ENCODE peak calls at places on chromosomes 4 and X, in seven cellular contexts. D, K, V, C, L, M and O are unnamed samples.
A peak's percentile ranks its signal among the peaks of the same experiment; 100 is the strongest.

GRCh38 chr4:145218251-145218650 is 37.9 kb upstream of the OTUD4 start:
- DNase-seq in L (no peak), C (no peak), D (no peak), V (no peak), K (no peak), M (no peak), O (no peak)

GRCh38 chrX:40060356-40060845 is 37.4 kb downstream of the BCOR start:
- DNase-seq in C (no peak), D (no peak), V (no peak), K (no peak), M (no peak), L (no peak), O (no peak)

GRCh38 chr4:144090744-144091143 is 49.8 kb downstream of the GYPA start:
- DNase-seq in D (no peak), M (no peak), L (no peak), C (no peak), V (no peak), K (no peak), O (no peak)

GRCh38 chrX:9935436-9935835 is 31.7 kb upstream of the CLDN34 start:
- DNase-seq in C (no peak), V (no peak), L (no peak), M (no peak), K (peak; percentile 9), D (no peak), O (no peak)

GRCh38 chr4:12852338-12853307 is 631.5 kb downstream of the RAB28 start:
- DNase-seq in V (no peak), C (no peak), D (peak; percentile 40), K (peak; percentile 74), M (peak; percentile 27), L (no peak), O (peak; percentile 18)

GRCh38 chrX:22300130-22300529 is 27.4 kb downstream of the CBLL2 start:
- DNase-seq in C (no peak), L (no peak), V (no peak), D (peak; percentile 90), K (peak; percentile 78), M (peak; percentile 49), O (peak; percentile 37)

GRCh38 chr4:6858997-6859396 is 50.6 kb upstream of the TBC1D14 start:
- DNase-seq in D (no peak), V (no peak), C (no peak), K (no peak), L (no peak), M (no peak), O (no peak)

GRCh38 chr4:8276358-8277240 is 7.0 kb downstream of the HTRA3 start:
- DNase-seq in M (no peak), D (no peak), V (no peak), C (peak; percentile 79), L (no peak), K (peak; percentile 47), O (no peak)

GRCh38 chrX:152929898-152930297 is 32.0 kb downstream of the ZNF185 start:
- DNase-seq in K (no peak), V (no peak), D (no peak), C (no peak), L (no peak), M (no peak), O (no peak)

GRCh38 chr4:25441519-25442117 is 64.6 kb downstream of the ANAPC4 start:
- DNase-seq in D (peak; percentile 50), L (no peak), K (peak; percentile 55), C (no peak), M (peak; percentile 22), V (peak; percentile 56), O (peak; percentile 62)

GRCh38 chr4:47849466-47849865 is 11.6 kb upstream of the CORIN start:
- DNase-seq in M (no peak), V (no peak), C (no peak), L (no peak), D (no peak), K (no peak), O (no peak)

GRCh38 chr4:182862921-182863320 is 54.3 kb downstream of the DCTD start:
- DNase-seq in C (peak; percentile 12), D (no peak), V (no peak), K (no peak), L (no peak), M (peak; percentile 65), O (no peak)

GRCh38 chr4:1237981-1238675 is 10.8 kb downstream of the CTBP1 start:
- DNase-seq in D (no peak), C (peak; percentile 47), M (no peak), L (no peak), V (no peak), K (no peak), O (no peak)

GRCh38 chr4:77821775-77822174 is 2.6 kb upstream of the CNOT6L start:
- DNase-seq in L (no peak), K (no peak), M (no peak), C (no peak), D (no peak), V (peak; percentile 71), O (no peak)

GRCh38 chr4:150381671-150382427 is 200.1 kb upstream of the MAB21L2 start:
- DNase-seq in D (no peak), L (no peak), K (peak; percentile 70), V (no peak), M (no peak), C (no peak), O (no peak)

GRCh38 chrX:128634754-128635153 is 582.6 kb upstream of the ACTRT1 start:
- DNase-seq in V (no peak), C (no peak), K (no peak), M (no peak), D (no peak), L (no peak), O (no peak)

GRCh38 chrX:72609313-72609712 is 36.7 kb upstream of the HDAC8 start:
- DNase-seq in V (no peak), C (no peak), D (no peak), L (no peak), K (peak; percentile 12), M (no peak), O (peak; percentile 21)

GRCh38 chr4:182425302-182425701 is 182.1 kb downstream of the TENM3 start:
- DNase-seq in C (no peak), D (peak; percentile 32), L (no peak), V (no peak), M (no peak), K (no peak), O (no peak)

GRCh38 chrX:112235547-112235946 is 153.0 kb upstream of the TRPC5 start:
- DNase-seq in C (no peak), L (no peak), D (no peak), K (no peak), M (no peak), V (no peak), O (no peak)

GRCh38 chrX:152139589-152139988 is 1.2 kb upstream of the MAGEA10 start:
- DNase-seq in C (no peak), M (no peak), L (no peak), D (no peak), V (no peak), K (no peak), O (no peak)

GRCh38 chrX:29826651-29827206 is 388.6 kb upstream of the MAGEB2 start:
- DNase-seq in C (no peak), D (no peak), V (no peak), M (no peak), L (no peak), K (no peak), O (no peak)

GRCh38 chr4:152267811-152268210 is 268.1 kb downstream of the FBXW7 start:
- DNase-seq in M (no peak), K (no peak), L (no peak), D (no peak), C (no peak), V (no peak), O (no peak)

GRCh38 chr4:89753601-89754066 is 83.3 kb downstream of the SNCA start:
- DNase-seq in K (peak; percentile 98), C (no peak), V (no peak), L (no peak), M (no peak), D (no peak), O (peak; percentile 39)

GRCh38 chr4:48827622-48828021 is 3.3 kb upstream of the OCIAD1 start:
- DNase-seq in V (no peak), D (no peak), K (no peak), M (no peak), L (no peak), C (no peak), O (no peak)

GRCh38 chr4:15963568-15963967 is 593 bp upstream of the FGFBP2 start:
- DNase-seq in C (no peak), M (no peak), K (no peak), L (no peak), D (no peak), V (peak; percentile 57), O (no peak)

GRCh38 chr4:113683143-113683542 is 78.4 kb downstream of the CAMK2D start:
- DNase-seq in V (peak; percentile 92), M (no peak), D (no peak), C (no peak), L (no peak), K (no peak), O (no peak)

GRCh38 chr4:2432991-2433530 is 14.3 kb downstream of the CFAP99 start:
- DNase-seq in C (peak; percentile 60), M (no peak), V (no peak), L (no peak), D (no peak), K (peak; percentile 34), O (peak; percentile 56)

GRCh38 chr4:76823516-76823915 is 74.4 kb downstream of the SOWAHB start:
- DNase-seq in V (no peak), C (no peak), D (no peak), L (no peak), K (no peak), M (no peak), O (no peak)

GRCh38 chr4:174120446-174121142 is 162.9 kb downstream of the FBXO8 start:
- DNase-seq in M (peak; percentile 62), V (peak; percentile 27), K (peak; percentile 90), D (peak; percentile 82), L (no peak), C (peak; percentile 64), O (peak; percentile 57)

GRCh38 chr4:127463883-127464282 is 168.9 kb upstream of the INTU start:
- DNase-seq in D (no peak), L (no peak), V (no peak), K (no peak), M (no peak), C (no peak), O (no peak)

GRCh38 chrX:15769300-15769954 is 20.9 kb upstream of the ZRSR2 start:
- DNase-seq in D (no peak), M (no peak), K (no peak), C (no peak), L (no peak), V (no peak), O (no peak)

GRCh38 chr4:37482236-37482635 is 203.9 kb downstream of the RELL1 start:
- DNase-seq in M (no peak), L (no peak), D (no peak), V (no peak), C (no peak), K (no peak), O (no peak)

GRCh38 chr4:126405369-126405982 is 1090.7 kb downstream of the FAT4 start:
- DNase-seq in K (peak; percentile 52), D (peak; percentile 2), V (no peak), M (no peak), L (no peak), C (no peak), O (no peak)

GRCh38 chr4:127601029-127601428 is 31.7 kb upstream of the INTU start:
- DNase-seq in M (no peak), C (no peak), D (no peak), K (peak; percentile 75), V (no peak), L (peak; percentile 0), O (no peak)